ENCODE peak calls at places on chromosome 2, in six cellular contexts. One of them, this sample, is unnamed.

GRCh38 chr2:100939445-100939844 is 62.6 kb upstream of the RPL31 start:
- DNase-seq in IMR-90: no peak
- DNase-seq in tibial artery: no peak
- DNase-seq in K562: no peak
- DNase-seq in CD8-positive, alpha-beta T cell: no peak
- DNase-seq in neural progenitor cell: no peak
- DNase-seq in this sample: peak; percentile 22

GRCh38 chr2:216690451-216691209 is 4.7 kb downstream of the IGFBP5 start:
- DNase-seq in tibial artery: peak; percentile 81
- DNase-seq in neural progenitor cell: peak; percentile 83
- DNase-seq in IMR-90: peak; percentile 66
- DNase-seq in CD8-positive, alpha-beta T cell: no peak
- DNase-seq in K562: no peak
- DNase-seq in this sample: peak; percentile 93

GRCh38 chr2:36059684-36060083 is 295.9 kb upstream of the CRIM1 start:
- DNase-seq in CD8-positive, alpha-beta T cell: no peak
- DNase-seq in neural progenitor cell: no peak
- DNase-seq in tibial artery: no peak
- DNase-seq in K562: no peak
- DNase-seq in IMR-90: no peak
- DNase-seq in this sample: no peak

GRCh38 chr2:60064687-60065361 is 488.6 kb downstream of the BCL11A start:
- DNase-seq in CD8-positive, alpha-beta T cell: no peak
- DNase-seq in K562: no peak
- DNase-seq in IMR-90: no peak
- DNase-seq in neural progenitor cell: peak; percentile 41
- DNase-seq in tibial artery: no peak
- DNase-seq in this sample: no peak

GRCh38 chr2:157806426-157806825 is 69.7 kb downstream of the ACVR1 start:
- DNase-seq in tibial artery: no peak
- DNase-seq in CD8-positive, alpha-beta T cell: no peak
- DNase-seq in IMR-90: no peak
- DNase-seq in neural progenitor cell: no peak
- DNase-seq in K562: no peak
- DNase-seq in this sample: no peak

GRCh38 chr2:69995511-69995910 is 34.1 kb upstream of the ASPRV1 start:
- DNase-seq in CD8-positive, alpha-beta T cell: no peak
- DNase-seq in K562: no peak
- DNase-seq in IMR-90: no peak
- DNase-seq in tibial artery: no peak
- DNase-seq in neural progenitor cell: no peak
- DNase-seq in this sample: no peak

GRCh38 chr2:2570360-2570759 is 239.3 kb upstream of the MYT1L start:
- DNase-seq in neural progenitor cell: no peak
- DNase-seq in CD8-positive, alpha-beta T cell: no peak
- DNase-seq in IMR-90: no peak
- DNase-seq in K562: no peak
- DNase-seq in tibial artery: no peak
- DNase-seq in this sample: peak; percentile 59

GRCh38 chr2:223538920-223539440 is 63.2 kb downstream of the SCG2 start:
- DNase-seq in K562: no peak
- DNase-seq in CD8-positive, alpha-beta T cell: no peak
- DNase-seq in tibial artery: no peak
- DNase-seq in neural progenitor cell: peak; percentile 42
- DNase-seq in IMR-90: no peak
- DNase-seq in this sample: no peak

GRCh38 chr2:84959494-84960156 is 11.3 kb upstream of the KCMF1 start:
- DNase-seq in tibial artery: no peak
- DNase-seq in CD8-positive, alpha-beta T cell: no peak
- DNase-seq in IMR-90: peak; percentile 64
- DNase-seq in K562: no peak
- DNase-seq in neural progenitor cell: peak; percentile 33
- DNase-seq in this sample: no peak

GRCh38 chr2:181178823-181179412 is 198.5 kb downstream of the UBE2E3 start:
- DNase-seq in CD8-positive, alpha-beta T cell: no peak
- DNase-seq in K562: peak; percentile 26
- DNase-seq in IMR-90: no peak
- DNase-seq in tibial artery: no peak
- DNase-seq in neural progenitor cell: peak; percentile 48
- DNase-seq in this sample: no peak
- TF ChIP-seq CTCF in CD8-positive, alpha-beta T cell: peak; percentile 64
- TF ChIP-seq CTCF in K562: peak; percentile 28
- TF ChIP-seq CTCF in IMR-90: peak; percentile 16
- TF ChIP-seq CTCF in tibial artery: no peak
- TF ChIP-seq CTCF in neural progenitor cell: peak; percentile 64
- TF ChIP-seq CTCF in this sample: no peak

GRCh38 chr2:148642112-148642744 is 2.3 kb upstream of the EPC2 start:
- DNase-seq in neural progenitor cell: no peak
- DNase-seq in CD8-positive, alpha-beta T cell: no peak
- DNase-seq in IMR-90: no peak
- DNase-seq in K562: no peak
- DNase-seq in tibial artery: no peak
- DNase-seq in this sample: no peak
- H3K27ac ChIP-seq in neural progenitor cell: no peak overlapping the region
- H3K27ac ChIP-seq in CD8-positive, alpha-beta T cell: no peak overlapping the region
- H3K27ac ChIP-seq in IMR-90: no peak overlapping the region
- H3K27ac ChIP-seq in K562: no peak overlapping the region
- H3K27ac ChIP-seq in tibial artery: no peak overlapping the region
- H3K27ac ChIP-seq in this sample: peak overlapping the region; percentile 53

DNA sequence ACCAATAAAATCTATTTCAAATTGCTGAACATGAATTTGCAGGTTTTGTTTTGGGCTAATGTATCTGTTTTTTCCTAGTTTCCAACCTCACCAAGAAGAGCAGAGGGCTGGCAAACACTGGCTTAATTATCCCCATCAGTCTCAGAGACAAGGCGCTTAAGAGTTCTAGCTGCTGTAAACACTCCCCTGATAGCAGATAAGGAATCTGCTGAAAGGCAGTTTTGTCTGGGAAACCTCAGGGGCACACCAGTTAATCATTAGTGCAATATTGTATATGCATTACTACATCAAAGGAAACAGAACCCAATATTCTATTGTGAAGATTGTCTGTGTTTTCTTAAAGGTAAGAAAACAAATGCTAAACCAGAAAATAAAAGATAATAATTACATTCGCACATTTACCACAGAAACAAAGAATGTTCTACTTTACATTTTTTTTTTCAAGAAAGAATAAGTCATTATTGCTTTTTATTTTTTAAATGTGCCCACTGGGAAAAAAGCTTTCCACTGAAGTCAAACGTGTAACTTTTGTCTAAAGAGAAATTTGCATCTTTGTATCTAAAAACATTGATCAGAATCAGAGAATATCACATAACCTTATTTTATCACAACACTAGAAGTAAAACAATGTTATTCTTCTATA is 179.1 kb downstream of the ERBB4 start:
- DNase-seq in K562: no peak
- DNase-seq in CD8-positive, alpha-beta T cell: no peak
- DNase-seq in neural progenitor cell: peak; percentile 43
- DNase-seq in tibial artery: no peak
- DNase-seq in IMR-90: no peak
- DNase-seq in this sample: no peak
- H3K4me3 ChIP-seq in K562: no peak overlapping the region
- H3K4me3 ChIP-seq in CD8-positive, alpha-beta T cell: no peak overlapping the region
- H3K4me3 ChIP-seq in neural progenitor cell: no peak overlapping the region
- H3K4me3 ChIP-seq in tibial artery: no peak overlapping the region
- H3K4me3 ChIP-seq in IMR-90: no peak overlapping the region
- H3K4me3 ChIP-seq in this sample: no peak overlapping the region

GRCh38 chr2:140698736-140699135 is 1432.1 kb downstream of the LRP1B start:
- DNase-seq in K562: no peak
- DNase-seq in CD8-positive, alpha-beta T cell: no peak
- DNase-seq in neural progenitor cell: no peak
- DNase-seq in IMR-90: no peak
- DNase-seq in tibial artery: no peak
- DNase-seq in this sample: no peak

GRCh38 chr2:140695163-140695562 is 1435.7 kb downstream of the LRP1B start:
- DNase-seq in neural progenitor cell: peak; percentile 17
- DNase-seq in IMR-90: peak; percentile 62
- DNase-seq in K562: no peak
- DNase-seq in CD8-positive, alpha-beta T cell: no peak
- DNase-seq in tibial artery: no peak
- DNase-seq in this sample: no peak

DNA sequence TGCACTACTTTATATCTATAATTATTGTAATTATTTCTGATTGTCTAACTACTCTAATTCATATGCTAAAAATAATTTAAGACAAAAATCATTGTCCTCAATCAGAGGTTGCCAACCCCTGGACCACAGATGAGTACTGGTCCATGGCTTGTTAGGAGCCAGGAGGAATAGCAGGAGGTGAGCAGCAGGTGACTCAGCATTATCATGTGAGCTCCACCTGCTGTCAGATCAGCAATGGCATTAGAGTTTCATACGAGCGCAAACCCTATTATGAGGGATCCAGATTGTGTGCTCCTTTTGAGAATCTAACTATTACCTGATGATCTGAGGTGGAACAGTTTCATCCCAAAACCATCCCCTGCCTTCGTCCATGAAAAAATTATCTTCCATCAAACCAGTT is 1434.4 kb downstream of the LRP1B start:
- DNase-seq in CD8-positive, alpha-beta T cell: no peak
- DNase-seq in tibial artery: no peak
- DNase-seq in neural progenitor cell: no peak
- DNase-seq in IMR-90: no peak
- DNase-seq in K562: no peak
- DNase-seq in this sample: no peak
- TF ChIP-seq CTCF in CD8-positive, alpha-beta T cell: no peak
- TF ChIP-seq CTCF in tibial artery: no peak
- TF ChIP-seq CTCF in neural progenitor cell: no peak
- TF ChIP-seq CTCF in IMR-90: no peak
- TF ChIP-seq CTCF in K562: no peak
- TF ChIP-seq CTCF in this sample: no peak

GRCh38 chr2:64625352-64626145 is 28.2 kb downstream of the SERTAD2 start:
- DNase-seq in K562: peak; percentile 33
- DNase-seq in neural progenitor cell: peak; percentile 59
- DNase-seq in CD8-positive, alpha-beta T cell: no peak
- DNase-seq in IMR-90: no peak
- DNase-seq in tibial artery: no peak
- DNase-seq in this sample: peak; percentile 55

GRCh38 chr2:64626963-64627760 is 26.6 kb downstream of the SERTAD2 start:
- DNase-seq in tibial artery: no peak
- DNase-seq in neural progenitor cell: peak; percentile 86
- DNase-seq in IMR-90: no peak
- DNase-seq in CD8-positive, alpha-beta T cell: no peak
- DNase-seq in K562: no peak
- DNase-seq in this sample: peak; percentile 5

GRCh38 chr2:64627860-64628841 is 25.6 kb downstream of the SERTAD2 start:
- DNase-seq in tibial artery: no peak
- DNase-seq in IMR-90: no peak
- DNase-seq in CD8-positive, alpha-beta T cell: no peak
- DNase-seq in K562: no peak
- DNase-seq in neural progenitor cell: no peak
- DNase-seq in this sample: no peak

GRCh38 chr2:64624862-64625261 is 28.9 kb downstream of the SERTAD2 start:
- DNase-seq in CD8-positive, alpha-beta T cell: no peak
- DNase-seq in tibial artery: no peak
- DNase-seq in K562: no peak
- DNase-seq in IMR-90: no peak
- DNase-seq in neural progenitor cell: no peak
- DNase-seq in this sample: peak; percentile 29

GRCh38 chr2:64626146-64626809 is 27.4 kb downstream of the SERTAD2 start:
- DNase-seq in IMR-90: no peak
- DNase-seq in K562: no peak
- DNase-seq in tibial artery: no peak
- DNase-seq in CD8-positive, alpha-beta T cell: no peak
- DNase-seq in neural progenitor cell: no peak
- DNase-seq in this sample: peak; percentile 19
- H3K27ac ChIP-seq in IMR-90: no peak overlapping the region
- H3K27ac ChIP-seq in K562: no peak overlapping the region
- H3K27ac ChIP-seq in tibial artery: no peak overlapping the region
- H3K27ac ChIP-seq in CD8-positive, alpha-beta T cell: no peak overlapping the region
- H3K27ac ChIP-seq in neural progenitor cell: no peak overlapping the region
- H3K27ac ChIP-seq in this sample: no peak overlapping the region

GRCh38 chr2:62504657-62505056 is 1.3 kb downstream of the TMEM17 start:
- DNase-seq in K562: no peak
- DNase-seq in tibial artery: no peak
- DNase-seq in CD8-positive, alpha-beta T cell: no peak
- DNase-seq in neural progenitor cell: no peak
- DNase-seq in IMR-90: no peak
- DNase-seq in this sample: no peak

GRCh38 chr2:62505649-62506420 is at the start of gene TMEM17:
- DNase-seq in IMR-90: peak; percentile 89
- DNase-seq in tibial artery: peak; percentile 90
- DNase-seq in K562: peak; percentile 84
- DNase-seq in CD8-positive, alpha-beta T cell: no peak
- DNase-seq in neural progenitor cell: peak; percentile 93
- DNase-seq in this sample: peak; percentile 95

GRCh38 chr2:62501794-62502500 is 4.0 kb downstream of the TMEM17 start:
- DNase-seq in CD8-positive, alpha-beta T cell: no peak
- DNase-seq in neural progenitor cell: no peak
- DNase-seq in IMR-90: peak; percentile 87
- DNase-seq in K562: no peak
- DNase-seq in tibial artery: no peak
- DNase-seq in this sample: no peak

GRCh38 chr2:62506421-62506750 is 391 bp upstream of the TMEM17 start:
- DNase-seq in CD8-positive, alpha-beta T cell: no peak
- DNase-seq in K562: no peak
- DNase-seq in neural progenitor cell: no peak
- DNase-seq in IMR-90: no peak
- DNase-seq in tibial artery: no peak
- DNase-seq in this sample: no peak

DNA sequence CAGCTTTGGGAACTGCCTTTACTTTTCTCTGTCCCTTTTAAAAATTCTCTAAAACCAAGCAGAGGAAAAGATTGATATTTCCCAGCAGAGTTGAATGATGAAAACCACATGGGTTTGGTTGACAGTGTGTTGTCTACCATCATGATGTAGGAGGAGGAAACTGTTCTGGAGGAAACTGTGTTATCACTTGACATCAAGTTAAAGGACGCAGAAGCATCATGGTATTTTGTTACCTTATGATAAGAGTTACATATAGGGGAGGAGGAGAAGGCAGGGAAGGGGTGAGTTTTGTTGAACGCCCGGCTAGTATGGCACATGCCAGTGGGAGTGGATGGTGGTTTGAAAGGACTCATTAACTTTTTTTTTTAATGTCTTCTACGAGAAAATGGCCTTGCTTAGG is 886 bp downstream of the TMEM17 start:
- DNase-seq in IMR-90: no peak
- DNase-seq in K562: peak; percentile 27
- DNase-seq in CD8-positive, alpha-beta T cell: no peak
- DNase-seq in neural progenitor cell: no peak
- DNase-seq in tibial artery: no peak
- DNase-seq in this sample: no peak
- H3K4me3 ChIP-seq in IMR-90: no peak overlapping the region
- H3K4me3 ChIP-seq in K562: no peak overlapping the region
- H3K4me3 ChIP-seq in CD8-positive, alpha-beta T cell: no peak overlapping the region
- H3K4me3 ChIP-seq in neural progenitor cell: peak overlapping the region; percentile 62
- H3K4me3 ChIP-seq in tibial artery: peak overlapping the region; percentile 70
- H3K4me3 ChIP-seq in this sample: peak overlapping the region; percentile 93

GRCh38 chr2:19846030-19846429 is 55.8 kb downstream of the TTC32 start:
- DNase-seq in IMR-90: no peak
- DNase-seq in CD8-positive, alpha-beta T cell: no peak
- DNase-seq in K562: no peak
- DNase-seq in neural progenitor cell: no peak
- DNase-seq in tibial artery: no peak
- DNase-seq in this sample: peak; percentile 53
- TF ChIP-seq CTCF in IMR-90: no peak
- TF ChIP-seq CTCF in CD8-positive, alpha-beta T cell: no peak
- TF ChIP-seq CTCF in K562: no peak
- TF ChIP-seq CTCF in neural progenitor cell: no peak
- TF ChIP-seq CTCF in tibial artery: no peak
- TF ChIP-seq CTCF in this sample: no peak

This sample was measured in coronary artery.